ENCODE peak calls at places on chromosomes 7 and 10, in nine cellular contexts. R is colonic mucosa; G is IMR-90; X is GM23248; D is CD8-positive, alpha-beta memory T cell; P is tibial nerve; S is body of pancreas; F is thoracic aorta; A is cardiac muscle cell. W is an unnamed sample. For H3K4me1, the result is how much of the 10 kb centered on the place peaks cover.

GRCh38 chr10:30750971-30751677 is 121.6 kb upstream of the LYZL2 start:
- DNase-seq in R (no peak), G (no peak), X (peak), D (no peak), P (no peak), S (no peak), F (no peak), A (no peak), W (no peak)

GRCh38 chr7:132480534-132480933 is 95.7 kb downstream of the PLXNA4 start:
- DNase-seq in R (no peak), G (no peak), X (no peak), D (no peak), P (peak), S (peak), F (no peak), A (no peak), W (no peak)

GRCh38 chr7:85776691-85777363 is 590.0 kb upstream of the SEMA3D start:
- DNase-seq in R (no peak), G (no peak), X (peak), D (no peak), P (no peak), S (no peak), F (no peak), A (no peak), W (peak)

GRCh38 chr10:314871-315270 is 179.6 kb downstream of the ZMYND11 start:
- DNase-seq in R (no peak), G (peak), X (no peak), D (no peak), P (no peak), S (no peak), F (no peak), A (no peak), W (peak)

GRCh38 chr10:121594623-121595320 is 3.5 kb downstream of the FGFR2 start:
- DNase-seq in R (no peak), G (no peak), X (peak), D (no peak), P (no peak), S (no peak), F (no peak), A (no peak), W (no peak)

GRCh38 chr10:69572159-69573055 is 815 bp downstream of the NEUROG3 start:
- DNase-seq in R (no peak), G (peak), X (peak), D (no peak), P (no peak), S (no peak), F (no peak), A (peak), W (peak)

GRCh38 chr10:79944428-79945395 is 4.2 kb downstream of the SFTPD start:
- DNase-seq in R (peak), G (no peak), X (no peak), D (no peak), P (no peak), S (no peak), F (no peak), A (no peak), W (no peak)

GRCh38 chr7:152442330-152442835 is 6.6 kb upstream of the KMT2C start:
- DNase-seq in R (no peak), G (no peak), X (no peak), D (no peak), P (no peak), S (no peak), F (no peak), A (no peak), W (no peak)

GRCh38 chr7:79459381-79459780 is 5.9 kb upstream of the MAGI2 start:
- DNase-seq in R (no peak), G (peak), X (peak), D (no peak), P (peak), S (no peak), F (peak), A (no peak), W (peak)

GRCh38 chr10:118471863-118472262 is 123.6 kb downstream of the PRLHR start:
- DNase-seq in R (no peak), G (peak), X (peak), D (no peak), P (no peak), S (no peak), F (no peak), A (no peak), W (no peak)

GRCh38 chr7:123757095-123757494 is 8.3 kb upstream of the WASL start:
- DNase-seq in R (no peak), G (no peak), X (peak), D (no peak), P (no peak), S (no peak), F (no peak), A (no peak), W (no peak)

GRCh38 chr7:47937065-47937687 is 11.1 kb downstream of the PKD1L1 start:
- DNase-seq in R (no peak), G (no peak), X (no peak), D (no peak), P (no peak), S (no peak), F (no peak), A (no peak), W (no peak)

GRCh38 chr10:93181929-93182327 is 108.2 kb downstream of the CYP26A1 start:
- DNase-seq in R (no peak), G (no peak), X (no peak), D (no peak), P (no peak), S (no peak), F (no peak), A (no peak), W (no peak)

GRCh38 chr10:79185796-79186374 is 117.1 kb downstream of the ZMIZ1 start:
- DNase-seq in R (no peak), G (no peak), X (no peak), D (no peak), P (no peak), S (peak), F (no peak), A (no peak), W (no peak)

GRCh38 chr7:85602196-85602595 is 415.3 kb upstream of the SEMA3D start:
- DNase-seq in R (no peak), G (peak), X (peak), D (no peak), P (no peak), S (no peak), F (no peak), A (no peak), W (peak)

GRCh38 chr10:27745719-27746363 is at the start of gene MKX:
- DNase-seq in R (peak), G (peak), X (peak), D (peak), P (no peak), S (peak), F (no peak), A (peak), W (peak)

GRCh38 chr10:19929466-19930140 is 113.4 kb downstream of the PLXDC2 start:
- DNase-seq in R (no peak), G (peak), X (peak), D (no peak), P (no peak), S (no peak), F (no peak), A (no peak), W (peak)

GRCh38 chr10:68871731-68872342 is 29.3 kb upstream of the DDX50 start:
- DNase-seq in R (no peak), G (peak), X (peak), D (no peak), P (no peak), S (no peak), F (no peak), A (peak), W (peak)

GRCh38 chr7:53340220-53340619 is 304.8 kb downstream of the POM121L12 start:
- DNase-seq in R (no peak), G (no peak), X (no peak), D (no peak), P (no peak), S (no peak), F (no peak), A (no peak), W (no peak)

GRCh38 chr7:107643938-107644703 is 16.5 kb upstream of the SLC26A4 start:
- DNase-seq in R (peak), G (peak), X (peak), D (no peak), P (no peak), S (no peak), F (no peak), A (no peak), W (no peak)

GRCh38 chr7:155590215-155591023 is 44.1 kb upstream of the CNPY1 start:
- DNase-seq in R (no peak), G (peak), X (peak), D (no peak), P (no peak), S (peak), F (no peak), A (peak), W (peak)

GRCh38 chr7:78055579-78055978 is 257.0 kb downstream of the PHTF2 start:
- DNase-seq in R (no peak), G (no peak), X (no peak), D (no peak), P (no peak), S (no peak), F (no peak), A (no peak), W (no peak)

GRCh38 chr7:139647812-139648616 is 124.5 kb downstream of the CLEC2L start:
- DNase-seq in R (no peak), G (peak), X (peak), D (no peak), P (no peak), S (no peak), F (no peak), A (no peak), W (peak)

GRCh38 chr10:75233444-75234016 is 2.2 kb downstream of the COMTD1 start:
- DNase-seq in R (peak), G (no peak), X (peak), D (no peak), P (no peak), S (no peak), F (no peak), A (peak), W (no peak)

GRCh38 chr10:8306685-8307364 is 252.3 kb downstream of the GATA3 start:
- DNase-seq in R (no peak), G (no peak), X (no peak), D (no peak), P (no peak), S (no peak), F (no peak), A (no peak), W (peak)

GRCh38 chr7:5606235-5606634 is 175.2 kb downstream of the RNF216 start:
- DNase-seq in R (no peak), G (no peak), X (no peak), D (no peak), P (no peak), S (no peak), F (no peak), A (no peak), W (no peak)

GRCh38 chr7:32093415-32094408 is 23.5 kb upstream of the PDE1C start:
- DNase-seq in R (no peak), G (peak), X (peak), D (no peak), P (no peak), S (peak), F (peak), A (no peak), W (peak)

GRCh38 chr10:31599626-31600504 is 280.8 kb downstream of the ZEB1 start:
- DNase-seq in R (no peak), G (peak), X (peak), D (no peak), P (no peak), S (no peak), F (no peak), A (no peak), W (no peak)

GRCh38 chr10:92479541-92479940 is 94.4 kb downstream of the IDE start:
- DNase-seq in R (no peak), G (no peak), X (no peak), D (no peak), P (no peak), S (no peak), F (no peak), A (no peak), W (no peak)

GRCh38 chr7:22808140-22808539 is 14.5 kb downstream of the TOMM7 start:
- DNase-seq in R (no peak), G (no peak), X (no peak), D (no peak), P (no peak), S (no peak), F (no peak), A (no peak), W (no peak)

DNA sequence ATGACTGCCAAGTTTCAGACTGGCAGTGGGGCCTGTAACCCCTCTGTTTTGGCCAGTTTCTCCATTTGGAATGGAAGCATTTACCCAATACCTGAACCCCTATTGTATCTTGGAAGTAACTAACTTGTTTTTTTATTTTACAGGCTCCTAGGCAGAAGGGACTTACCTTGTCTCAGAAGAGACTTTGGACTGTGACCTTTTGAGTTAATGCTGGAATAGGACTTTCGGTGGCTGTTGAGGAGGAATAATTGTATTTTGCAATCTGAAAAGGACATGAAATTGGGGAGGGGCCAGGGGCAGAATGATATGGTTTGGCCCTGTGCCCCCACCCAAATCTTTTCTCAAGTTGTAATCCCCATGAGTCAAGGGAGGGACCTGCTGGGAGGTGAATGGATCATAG is 20.0 kb upstream of the MKLN1 start:
- DNase-seq in R (no peak), G (no peak), X (no peak), D (no peak), P (no peak), S (no peak), F (no peak), A (no peak), W (no peak)
- H3K4me3 ChIP-seq in R (no peak), G (no peak), X (no peak), D (no peak), P (no peak), S (no peak), F (no peak), A (no peak), W (no peak)

GRCh38 chr10:6528198-6528950 is 51.7 kb downstream of the PRKCQ start:
- DNase-seq in R (no peak), G (no peak), X (no peak), D (no peak), P (no peak), S (no peak), F (no peak), A (no peak), W (no peak)

GRCh38 chr10:6535365-6535764 is 44.7 kb downstream of the PRKCQ start:
- DNase-seq in R (no peak), G (no peak), X (no peak), D (no peak), P (no peak), S (no peak), F (no peak), A (no peak), W (no peak)

GRCh38 chr10:6532321-6532720 is 47.8 kb downstream of the PRKCQ start:
- DNase-seq in R (no peak), G (no peak), X (no peak), D (no peak), P (no peak), S (no peak), F (no peak), A (no peak), W (no peak)

GRCh38 chr10:6530211-6530840 is 49.8 kb downstream of the PRKCQ start:
- DNase-seq in R (peak), G (no peak), X (no peak), D (peak), P (no peak), S (peak), F (no peak), A (no peak), W (no peak)

DNA sequence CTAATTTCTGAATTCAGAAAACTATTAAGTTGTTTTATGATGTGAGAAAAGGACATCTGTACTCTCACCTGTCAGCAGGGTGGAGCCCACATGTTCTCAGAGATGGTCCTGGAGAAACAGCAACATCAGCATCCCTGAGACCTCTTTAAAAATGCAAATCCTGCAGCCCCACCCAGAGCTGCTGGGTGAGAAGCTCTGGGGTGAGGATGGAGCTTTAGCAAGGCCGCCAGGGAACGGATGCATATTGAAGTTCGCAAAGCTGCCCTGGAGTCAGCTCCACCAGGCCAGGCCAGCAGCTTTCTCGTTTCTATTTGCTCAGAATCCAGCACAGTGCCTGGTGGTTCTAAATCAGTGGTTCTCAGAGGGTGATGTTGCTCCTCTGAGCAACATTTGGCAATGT is 49.1 kb downstream of the PRKCQ start:
- DNase-seq in R (no peak), G (no peak), X (no peak), D (no peak), P (no peak), S (no peak), F (no peak), A (no peak), W (no peak)
- H3K4me1 ChIP-seq in R (under half), G (under half), X (under half), D (half or more), P (under half), S (under half), F (under half), A (under half), W (under half)

GRCh38 chr7:117083648-117084047 is 130.3 kb downstream of the ST7 start:
- DNase-seq in R (no peak), G (no peak), X (no peak), D (no peak), P (no peak), S (peak), F (no peak), A (no peak), W (no peak)
- H3K4me3 ChIP-seq in R (no peak), G (no peak), X (no peak), D (no peak), P (no peak), S (no peak), F (no peak), A (no peak), W (no peak)

GRCh38 chr10:97522071-97522470 is 23.3 kb downstream of the UBTD1 start:
- DNase-seq in R (no peak), G (no peak), X (no peak), D (no peak), P (no peak), S (no peak), F (no peak), A (no peak), W (no peak)
- H3K4me1 ChIP-seq in R (under half), G (under half), X (under half), D (under half), P (under half), S (under half), F (under half), A (under half), W (under half)

GRCh38 chr7:128915271-128915819 is 4.8 kb upstream of the KCP start:
- DNase-seq in R (no peak), G (no peak), X (no peak), D (peak), P (no peak), S (no peak), F (no peak), A (no peak), W (no peak)
- H3K4me3 ChIP-seq in R (no peak), G (peak), X (no peak), D (no peak), P (no peak), S (no peak), F (peak), A (no peak), W (no peak)

GRCh38 chr7:1843921-1844335 is 173.9 kb downstream of the ELFN1 start:
- DNase-seq in R (no peak), G (no peak), X (no peak), D (peak), P (no peak), S (no peak), F (no peak), A (no peak), W (no peak)

GRCh38 chr7:1844956-1845390 is 174.9 kb downstream of the ELFN1 start:
- DNase-seq in R (no peak), G (no peak), X (no peak), D (peak), P (no peak), S (peak), F (no peak), A (peak), W (no peak)

GRCh38 chr7:1845536-1846311 is 175.6 kb downstream of the ELFN1 start:
- DNase-seq in R (no peak), G (no peak), X (no peak), D (peak), P (no peak), S (peak), F (no peak), A (no peak), W (no peak)

GRCh38 chr7:1843271-1843861 is 173.3 kb downstream of the ELFN1 start:
- DNase-seq in R (no peak), G (peak), X (no peak), D (peak), P (no peak), S (peak), F (no peak), A (peak), W (peak)

DNA sequence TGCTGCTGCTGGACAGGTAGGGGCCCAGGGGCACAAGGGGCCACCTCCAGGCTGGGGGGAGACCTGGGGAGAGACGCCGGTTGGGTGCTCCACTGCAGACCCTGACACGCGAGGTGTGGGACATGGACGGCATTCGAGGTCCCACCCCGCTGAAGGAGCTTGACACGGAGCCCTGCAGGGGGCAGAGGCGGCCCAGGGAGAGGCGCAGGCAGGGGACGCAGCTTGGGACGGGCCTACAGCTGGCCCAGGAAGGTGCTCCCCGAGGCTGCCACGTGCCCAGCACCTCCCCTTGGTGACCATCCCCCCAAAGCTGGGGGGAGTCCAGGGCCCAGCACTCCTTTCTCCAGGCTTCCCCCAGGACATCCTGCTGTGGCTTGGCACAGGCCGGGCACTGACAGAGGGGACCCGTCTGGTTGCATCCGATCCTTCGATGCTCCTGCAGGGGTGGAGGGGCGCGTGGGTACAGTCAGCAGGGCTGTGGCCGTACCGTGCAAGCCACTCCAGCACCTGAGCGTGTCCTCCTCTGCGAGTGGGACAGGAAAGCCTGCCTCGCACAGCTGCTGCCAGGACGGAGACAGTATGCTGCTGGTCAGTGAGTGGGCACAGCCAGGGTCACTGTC is 174.4 kb downstream of the ELFN1 start:
- DNase-seq in R (no peak), G (no peak), X (no peak), D (peak), P (no peak), S (peak), F (no peak), A (no peak), W (no peak)
- H3K4me1 ChIP-seq in R (under half), G (under half), X (under half), D (under half), P (under half), S (under half), F (under half), A (under half), W (under half)

W was measured in fibroblast of lung.